ENCODE peak calls at places on chromosomes 6 and 20, in nine cellular contexts. One of them, this sample, is unnamed.

GRCh38 chr6:165799736-165800135 is 136.7 kb upstream of the PDE10A start:
- DNase-seq in adrenal gland: no peak
- DNase-seq in spleen: no peak
- DNase-seq in IMR-90: no peak
- DNase-seq in Peyer's patch: no peak
- DNase-seq in body of pancreas: peak; percentile 48
- DNase-seq in ovary: no peak
- DNase-seq in breast epithelium: no peak
- DNase-seq in stomach: no peak
- DNase-seq in this sample: peak; percentile 70

GRCh38 chr6:154356118-154356517 is 485 bp downstream of the IPCEF1 start:
- DNase-seq in stomach: no peak
- DNase-seq in spleen: no peak
- DNase-seq in adrenal gland: no peak
- DNase-seq in Peyer's patch: no peak
- DNase-seq in breast epithelium: no peak
- DNase-seq in body of pancreas: no peak
- DNase-seq in IMR-90: no peak
- DNase-seq in ovary: no peak
- DNase-seq in this sample: no peak

GRCh38 chr6:26271640-26272090 is 93.3 kb upstream of the BTN3A2 start:
- DNase-seq in breast epithelium: no peak
- DNase-seq in spleen: no peak
- DNase-seq in ovary: no peak
- DNase-seq in Peyer's patch: peak; percentile 61
- DNase-seq in adrenal gland: no peak
- DNase-seq in IMR-90: no peak
- DNase-seq in stomach: no peak
- DNase-seq in body of pancreas: no peak
- DNase-seq in this sample: no peak

GRCh38 chr6:56933650-56934049 is 21.3 kb upstream of the BEND6 start:
- DNase-seq in stomach: no peak
- DNase-seq in body of pancreas: no peak
- DNase-seq in adrenal gland: no peak
- DNase-seq in ovary: no peak
- DNase-seq in breast epithelium: no peak
- DNase-seq in Peyer's patch: no peak
- DNase-seq in spleen: no peak
- DNase-seq in IMR-90: no peak
- DNase-seq in this sample: no peak

GRCh38 chr6:106530026-106530425 is 99.3 kb downstream of the RTN4IP1 start:
- DNase-seq in breast epithelium: no peak
- DNase-seq in spleen: no peak
- DNase-seq in Peyer's patch: no peak
- DNase-seq in ovary: no peak
- DNase-seq in body of pancreas: no peak
- DNase-seq in adrenal gland: no peak
- DNase-seq in stomach: no peak
- DNase-seq in IMR-90: no peak
- DNase-seq in this sample: no peak

GRCh38 chr6:3612341-3613041 is 139.0 kb downstream of the PXDC1 start:
- DNase-seq in IMR-90: peak; percentile 85
- DNase-seq in Peyer's patch: peak; percentile 4
- DNase-seq in stomach: no peak
- DNase-seq in ovary: no peak
- DNase-seq in breast epithelium: peak; percentile 5
- DNase-seq in body of pancreas: peak; percentile 18
- DNase-seq in spleen: no peak
- DNase-seq in adrenal gland: no peak
- DNase-seq in this sample: no peak

GRCh38 chr20:3812259-3812681 is 8.1 kb upstream of the AP5S1 start:
- DNase-seq in spleen: peak; percentile 72
- DNase-seq in body of pancreas: no peak
- DNase-seq in stomach: no peak
- DNase-seq in ovary: no peak
- DNase-seq in breast epithelium: no peak
- DNase-seq in IMR-90: no peak
- DNase-seq in Peyer's patch: no peak
- DNase-seq in adrenal gland: no peak
- DNase-seq in this sample: no peak

GRCh38 chr6:34423254-34423653 is 2.6 kb downstream of the RPS10 start:
- DNase-seq in spleen: no peak
- DNase-seq in ovary: no peak
- DNase-seq in stomach: no peak
- DNase-seq in breast epithelium: no peak
- DNase-seq in adrenal gland: no peak
- DNase-seq in body of pancreas: no peak
- DNase-seq in Peyer's patch: no peak
- DNase-seq in IMR-90: peak; percentile 54
- DNase-seq in this sample: no peak

GRCh38 chr6:136525586-136526195 is 24.5 kb downstream of the MAP7 start:
- DNase-seq in ovary: no peak
- DNase-seq in breast epithelium: no peak
- DNase-seq in adrenal gland: no peak
- DNase-seq in spleen: no peak
- DNase-seq in Peyer's patch: no peak
- DNase-seq in stomach: no peak
- DNase-seq in IMR-90: no peak
- DNase-seq in body of pancreas: no peak
- DNase-seq in this sample: no peak

GRCh38 chr6:68718379-68719073 is 83.4 kb downstream of the ADGRB3 start:
- DNase-seq in body of pancreas: no peak
- DNase-seq in Peyer's patch: no peak
- DNase-seq in stomach: no peak
- DNase-seq in spleen: no peak
- DNase-seq in IMR-90: no peak
- DNase-seq in ovary: no peak
- DNase-seq in breast epithelium: no peak
- DNase-seq in adrenal gland: no peak
- DNase-seq in this sample: no peak

GRCh38 chr6:36099872-36100483 is 30.3 kb upstream of the MAPK13 start:
- DNase-seq in spleen: no peak
- DNase-seq in Peyer's patch: no peak
- DNase-seq in adrenal gland: no peak
- DNase-seq in ovary: no peak
- DNase-seq in breast epithelium: no peak
- DNase-seq in IMR-90: no peak
- DNase-seq in body of pancreas: no peak
- DNase-seq in stomach: no peak
- DNase-seq in this sample: no peak

GRCh38 chr6:22025468-22026159 is 271.2 kb downstream of the PRL start:
- DNase-seq in spleen: no peak
- DNase-seq in stomach: no peak
- DNase-seq in ovary: peak; percentile 26
- DNase-seq in IMR-90: peak; percentile 81
- DNase-seq in adrenal gland: peak; percentile 50
- DNase-seq in Peyer's patch: no peak
- DNase-seq in body of pancreas: peak; percentile 35
- DNase-seq in breast epithelium: no peak
- DNase-seq in this sample: no peak

DNA sequence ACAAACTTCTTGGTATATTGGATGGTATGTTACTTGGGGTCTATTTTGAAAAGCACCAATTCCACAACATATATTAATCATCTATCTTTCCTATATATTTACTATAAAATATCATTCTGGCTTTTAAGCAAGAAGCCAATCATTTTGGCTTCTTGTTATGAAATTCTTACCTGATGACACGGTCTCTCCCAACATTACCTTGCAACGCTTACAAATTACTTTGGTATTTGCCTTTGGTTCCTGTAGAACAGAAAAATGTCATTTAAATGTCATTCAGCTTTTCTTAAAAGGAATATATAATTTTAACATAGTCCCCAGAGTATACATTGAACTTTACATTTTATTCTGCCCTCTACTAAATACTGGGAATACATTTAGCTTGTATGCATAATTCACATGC is 27.4 kb downstream of the UBE3D start:
- DNase-seq in adrenal gland: no peak
- DNase-seq in ovary: no peak
- DNase-seq in IMR-90: no peak
- DNase-seq in Peyer's patch: no peak
- DNase-seq in stomach: no peak
- DNase-seq in body of pancreas: no peak
- DNase-seq in breast epithelium: no peak
- DNase-seq in spleen: no peak
- DNase-seq in this sample: no peak
- TF ChIP-seq POLR2A in adrenal gland: no peak
- TF ChIP-seq POLR2A in ovary: no peak
- TF ChIP-seq POLR2A in IMR-90: no peak
- TF ChIP-seq POLR2A in Peyer's patch: no peak
- TF ChIP-seq POLR2A in stomach: no peak
- TF ChIP-seq POLR2A in body of pancreas: no peak
- TF ChIP-seq POLR2A in breast epithelium: no peak
- TF ChIP-seq POLR2A in spleen: no peak
- TF ChIP-seq POLR2A in this sample: no peak

DNA sequence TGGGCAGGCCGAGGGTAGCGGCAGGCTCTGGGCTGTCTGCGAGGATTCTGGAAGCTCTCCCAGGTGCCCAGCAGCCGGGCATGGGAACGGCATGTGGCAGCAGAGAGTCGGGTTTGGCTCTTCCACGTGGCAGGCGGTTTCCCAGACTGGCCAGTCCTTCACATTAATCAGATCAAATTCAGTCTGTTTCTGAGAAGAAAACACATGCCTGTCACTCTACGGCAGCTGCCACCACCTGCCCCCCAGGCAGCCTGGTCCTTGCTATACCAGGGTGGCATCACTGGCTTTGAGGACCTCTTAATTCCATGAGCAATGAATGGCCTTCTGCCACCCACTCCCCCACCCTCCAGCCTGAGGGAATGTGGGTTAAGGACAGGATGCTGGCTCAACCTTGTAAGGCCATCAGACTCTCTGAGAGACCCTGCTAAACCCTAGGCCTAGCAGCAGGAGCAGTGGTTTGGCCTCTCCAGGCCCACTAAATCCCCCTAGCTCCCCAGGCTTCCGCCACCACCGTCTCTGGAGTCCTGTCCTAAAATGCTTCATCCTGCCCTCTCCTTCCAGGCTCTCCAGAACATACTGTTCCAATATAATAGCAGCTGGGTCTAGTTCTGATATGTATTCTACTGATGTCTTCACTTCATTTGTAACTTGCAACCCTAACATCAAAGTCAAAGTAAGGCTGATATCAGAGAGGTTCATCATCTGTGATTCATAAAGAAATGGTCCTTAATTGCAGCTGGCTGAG is 47.8 kb downstream of the PLCG1 start:
- DNase-seq in Peyer's patch: peak; percentile 36
- DNase-seq in stomach: peak; percentile 23
- DNase-seq in spleen: no peak
- DNase-seq in breast epithelium: no peak
- DNase-seq in ovary: no peak
- DNase-seq in IMR-90: no peak
- DNase-seq in body of pancreas: no peak
- DNase-seq in adrenal gland: peak; percentile 35
- DNase-seq in this sample: peak; percentile 60
- TF ChIP-seq CTCF in Peyer's patch: no peak
- TF ChIP-seq CTCF in stomach: no peak
- TF ChIP-seq CTCF in spleen: no peak
- TF ChIP-seq CTCF in breast epithelium: no peak
- TF ChIP-seq CTCF in ovary: no peak
- TF ChIP-seq CTCF in IMR-90: no peak
- TF ChIP-seq CTCF in body of pancreas: no peak
- TF ChIP-seq CTCF in adrenal gland: no peak
- TF ChIP-seq CTCF in this sample: no peak

GRCh38 chr6:117602899-117603588 is 733 bp upstream of the GOPC start:
- DNase-seq in spleen: no peak
- DNase-seq in ovary: no peak
- DNase-seq in breast epithelium: no peak
- DNase-seq in body of pancreas: no peak
- DNase-seq in IMR-90: no peak
- DNase-seq in adrenal gland: no peak
- DNase-seq in Peyer's patch: no peak
- DNase-seq in stomach: no peak
- DNase-seq in this sample: no peak

GRCh38 chr6:117600008-117600743 is 2.1 kb downstream of the GOPC start:
- DNase-seq in breast epithelium: no peak
- DNase-seq in spleen: no peak
- DNase-seq in Peyer's patch: no peak
- DNase-seq in adrenal gland: no peak
- DNase-seq in stomach: no peak
- DNase-seq in body of pancreas: no peak
- DNase-seq in ovary: no peak
- DNase-seq in IMR-90: peak; percentile 24
- DNase-seq in this sample: no peak

GRCh38 chr6:117605169-117605826 is 3.0 kb upstream of the GOPC start:
- DNase-seq in ovary: no peak
- DNase-seq in Peyer's patch: peak; percentile 70
- DNase-seq in adrenal gland: peak; percentile 60
- DNase-seq in body of pancreas: peak; percentile 60
- DNase-seq in breast epithelium: no peak
- DNase-seq in stomach: peak; percentile 39
- DNase-seq in spleen: no peak
- DNase-seq in IMR-90: peak; percentile 83
- DNase-seq in this sample: peak; percentile 28

GRCh38 chr6:117601811-117602150 is 530 bp downstream of the GOPC start:
- DNase-seq in Peyer's patch: peak; percentile 50
- DNase-seq in body of pancreas: no peak
- DNase-seq in ovary: no peak
- DNase-seq in breast epithelium: no peak
- DNase-seq in adrenal gland: no peak
- DNase-seq in IMR-90: no peak
- DNase-seq in stomach: no peak
- DNase-seq in spleen: no peak
- DNase-seq in this sample: no peak

DNA sequence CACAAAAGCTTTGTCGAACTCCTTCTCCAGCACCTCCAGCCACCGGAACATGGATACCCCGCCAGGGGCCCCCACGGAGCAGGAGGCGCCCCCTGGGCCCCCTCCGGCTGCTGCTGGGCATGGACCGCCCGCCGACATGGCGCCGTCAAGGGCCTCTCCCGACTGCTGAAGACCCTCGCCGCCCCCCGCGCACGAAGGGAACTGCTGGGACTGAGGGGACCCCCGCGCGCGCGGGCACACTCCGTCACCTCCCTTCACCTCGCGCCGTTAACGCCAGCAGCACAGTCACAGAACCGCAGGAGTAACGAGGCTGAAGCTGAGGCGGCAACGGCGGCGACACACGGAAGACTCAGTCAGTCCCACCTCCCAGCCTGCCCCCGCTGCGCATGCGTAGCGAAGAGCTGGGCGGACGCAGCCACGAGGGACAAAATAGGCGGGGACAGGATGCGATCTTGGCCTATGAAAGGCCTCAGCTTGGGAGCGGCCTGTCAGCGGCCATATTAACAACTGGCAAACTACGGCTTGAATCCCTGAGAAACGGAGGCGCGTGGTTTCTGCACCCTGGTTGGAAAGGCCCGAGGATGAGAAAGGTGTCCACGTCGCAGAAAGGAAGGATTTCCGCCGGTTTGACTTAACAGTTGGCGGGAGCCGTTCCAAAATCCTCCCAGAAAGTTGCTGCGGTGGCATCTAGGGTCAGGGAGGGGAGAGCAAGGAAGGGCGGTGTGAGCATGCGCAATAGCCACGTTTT is at the start of gene GOPC:
- DNase-seq in stomach: peak; percentile 96
- DNase-seq in Peyer's patch: peak; percentile 98
- DNase-seq in body of pancreas: peak; percentile 98
- DNase-seq in ovary: peak; percentile 95
- DNase-seq in breast epithelium: peak; percentile 91
- DNase-seq in adrenal gland: peak; percentile 97
- DNase-seq in IMR-90: peak; percentile 98
- DNase-seq in spleen: peak; percentile 98
- DNase-seq in this sample: peak; percentile 98
- TF ChIP-seq POLR2A in stomach: peak; percentile 19
- TF ChIP-seq POLR2A in Peyer's patch: peak; percentile 89
- TF ChIP-seq POLR2A in body of pancreas: peak; percentile 93
- TF ChIP-seq POLR2A in ovary: peak; percentile 70
- TF ChIP-seq POLR2A in breast epithelium: peak; percentile 55
- TF ChIP-seq POLR2A in adrenal gland: peak; percentile 29
- TF ChIP-seq POLR2A in IMR-90: peak; percentile 77
- TF ChIP-seq POLR2A in spleen: peak; percentile 33
- TF ChIP-seq POLR2A in this sample: no peak

GRCh38 chr6:6494677-6495076 is 93.8 kb upstream of the LY86 start:
- DNase-seq in breast epithelium: no peak
- DNase-seq in adrenal gland: peak; percentile 54
- DNase-seq in Peyer's patch: peak; percentile 57
- DNase-seq in IMR-90: no peak
- DNase-seq in ovary: no peak
- DNase-seq in body of pancreas: peak; percentile 49
- DNase-seq in spleen: peak; percentile 84
- DNase-seq in stomach: peak; percentile 35
- DNase-seq in this sample: peak; percentile 77
- TF ChIP-seq CTCF in breast epithelium: no peak
- TF ChIP-seq CTCF in adrenal gland: no peak
- TF ChIP-seq CTCF in Peyer's patch: peak; percentile 26
- TF ChIP-seq CTCF in IMR-90: no peak
- TF ChIP-seq CTCF in ovary: no peak
- TF ChIP-seq CTCF in body of pancreas: peak; percentile 23
- TF ChIP-seq CTCF in spleen: peak; percentile 31
- TF ChIP-seq CTCF in stomach: no peak
- TF ChIP-seq CTCF in this sample: peak; percentile 45